ENCODE peak calls at places on chromosomes 1 and 21, in four cellular contexts. M is stimulated activated CD8-positive, alpha-beta memory T cell treated with anti-CD3 and anti-CD28 coated beads, Interleukin-15, amount 100 ng/mL, for 1 hour; Q is amniotic stem cell; B is naive thymus-derived CD4-positive, alpha-beta T cell. G is an unnamed sample.

GRCh38 chr21:42520628-42521253 is 7.1 kb downstream of the SLC37A1 start:
- DNase-seq in B (no peak), M (no peak), Q (no peak), G (no peak)

GRCh38 chr1:241532173-241532553 is at the start of gene KMO:
- DNase-seq in B (no peak), Q (no peak), M (no peak), G (no peak)

GRCh38 chr1:216314369-216315095 is 108.7 kb downstream of the USH2A start:
- DNase-seq in M (no peak), Q (no peak), B (no peak), G (peak)

GRCh38 chr1:31570228-31570627 is 6.1 kb upstream of the TINAGL1 start:
- DNase-seq in Q (no peak), B (no peak), M (no peak), G (no peak)

GRCh38 chr21:30719401-30719800 is 824 bp upstream of the KRTAP21-3 start:
- DNase-seq in Q (no peak), B (no peak), M (no peak), G (no peak)

GRCh38 chr1:219993554-219994433 is 52.5 kb downstream of the EPRS1 start:
- DNase-seq in B (no peak), M (no peak), Q (no peak), G (no peak)

GRCh38 chr1:53729536-53730485 is 9.2 kb downstream of the GLIS1 start:
- DNase-seq in Q (no peak), M (no peak), B (no peak), G (no peak)

GRCh38 chr1:26500488-26501175 is 28.4 kb downstream of the HMGN2 start:
- DNase-seq in Q (peak), B (peak), M (peak), G (no peak)

GRCh38 chr1:164510435-164510834 is 48.5 kb upstream of the PBX1 start:
- DNase-seq in M (no peak), Q (no peak), B (no peak), G (no peak)

GRCh38 chr1:114510235-114511047 is 562 bp downstream of the TRIM33 start:
- DNase-seq in M (no peak), B (peak), Q (no peak), G (peak)

GRCh38 chr1:110158261-110158660 is 8.0 kb downstream of the SLC6A17 start:
- DNase-seq in Q (no peak), M (no peak), B (no peak), G (no peak)

GRCh38 chr1:94382163-94382562 is 36.0 kb upstream of the ABCD3 start:
- DNase-seq in B (no peak), Q (no peak), M (no peak), G (no peak)

GRCh38 chr1:248155927-248156326 is 11.0 kb downstream of the OR2M5 start:
- DNase-seq in Q (no peak), M (no peak), B (no peak), G (no peak)

GRCh38 chr1:202794049-202794725 is 14.0 kb downstream of the KDM5B start:
- DNase-seq in Q (no peak), M (no peak), B (no peak), G (no peak)

GRCh38 chr1:1194723-1195122 is 11.7 kb downstream of the TNFRSF18 start:
- DNase-seq in Q (no peak), M (no peak), B (no peak), G (no peak)

GRCh38 chr1:183600136-183600535 is 9.9 kb upstream of the NCF2 start:
- DNase-seq in B (no peak), M (no peak), Q (no peak), G (no peak)

GRCh38 chr1:115753830-115754229 is 14.7 kb downstream of the CASQ2 start:
- DNase-seq in M (no peak), B (no peak), Q (no peak), G (no peak)

GRCh38 chr1:48246727-48247126 is 24.2 kb downstream of the SLC5A9 start:
- DNase-seq in B (no peak), M (no peak), Q (no peak), G (no peak)

GRCh38 chr21:31218830-31219608 is 125.0 kb downstream of the TIAM1 start:
- DNase-seq in B (no peak), M (no peak), Q (no peak), G (peak)

GRCh38 chr21:41851090-41851790 is 27.9 kb downstream of the PRDM15 start:
- DNase-seq in M (no peak), Q (no peak), B (no peak), G (no peak)

GRCh38 chr21:38733973-38734546 is 71.7 kb upstream of the ETS2 start:
- DNase-seq in Q (peak), B (peak), M (peak), G (peak)

GRCh38 chr1:80217377-80217986 is 1211.0 kb upstream of the ADGRL4 start:
- DNase-seq in Q (peak), B (no peak), M (no peak), G (peak)

GRCh38 chr21:43006874-43007208 is 32.5 kb downstream of the PKNOX1 start:
- DNase-seq in M (no peak), Q (no peak), B (no peak), G (no peak)

GRCh38 chr1:5819391-5820025 is 172.7 kb downstream of the NPHP4 start:
- DNase-seq in M (no peak), B (no peak), Q (no peak), G (no peak)

GRCh38 chr1:7036393-7036792 is 251.1 kb downstream of the CAMTA1 start:
- DNase-seq in B (no peak), M (no peak), Q (no peak), G (no peak)

GRCh38 chr1:64363616-64364015 is 106.3 kb upstream of the CACHD1 start:
- DNase-seq in B (no peak), M (no peak), Q (no peak), G (no peak)

GRCh38 chr1:47780469-47780995 is 216.7 kb downstream of the TRABD2B start:
- DNase-seq in B (no peak), M (no peak), Q (no peak), G (no peak)

GRCh38 chr1:113617438-113618141 is 141.7 kb downstream of the PHTF1 start:
- DNase-seq in B (no peak), Q (no peak), M (no peak), G (no peak)

GRCh38 chr1:31373897-31374486 is 1.1 kb upstream of the FABP3 start:
- DNase-seq in Q (no peak), B (no peak), M (peak), G (no peak)

GRCh38 chr1:9201421-9202239 is 32.9 kb upstream of the H6PD start:
- DNase-seq in Q (no peak), B (peak), M (no peak), G (no peak)

G was measured in HS-5.